ENCODE peak calls at places on chromosomes 3 and 15, in six cellular contexts. One of them, this sample, is unnamed.

GRCh38 chr3:58434511-58434910 is 879 bp upstream of the PDHB start:
- DNase-seq in Daoy: no peak
- DNase-seq in activated T-helper 1 cell treated with anti-CD3 and anti-CD28 coated beads, Interleukin-12 subunit alpha, Interleukin-12 subunit beta, Interleukin-2, Interleukin-4 antibody, amounts not matched to agents 30 ng/mL and 10 ng/mL and 1 ng/mL, durations not matched to agents 14 hours and 24 hours and 36 hours: no peak
- DNase-seq in left cardiac atrium: no peak
- DNase-seq in amniotic epithelial cell: no peak
- DNase-seq in anterior cingulate cortex: no peak
- DNase-seq in this sample: no peak

GRCh38 chr3:44499149-44499898 is 21.9 kb upstream of the ZNF445 start:
- DNase-seq in Daoy: no peak
- DNase-seq in activated T-helper 1 cell treated with anti-CD3 and anti-CD28 coated beads, Interleukin-12 subunit alpha, Interleukin-12 subunit beta, Interleukin-2, Interleukin-4 antibody, amounts not matched to agents 30 ng/mL and 10 ng/mL and 1 ng/mL, durations not matched to agents 14 hours and 24 hours and 36 hours: no peak
- DNase-seq in amniotic epithelial cell: no peak
- DNase-seq in left cardiac atrium: no peak
- DNase-seq in anterior cingulate cortex: no peak
- DNase-seq in this sample: no peak

GRCh38 chr15:42994546-42994945 is 74.0 kb upstream of the TTBK2 start:
- DNase-seq in amniotic epithelial cell: peak; percentile 72
- DNase-seq in anterior cingulate cortex: no peak
- DNase-seq in left cardiac atrium: no peak
- DNase-seq in Daoy: no peak
- DNase-seq in activated T-helper 1 cell treated with anti-CD3 and anti-CD28 coated beads, Interleukin-12 subunit alpha, Interleukin-12 subunit beta, Interleukin-2, Interleukin-4 antibody, amounts not matched to agents 30 ng/mL and 10 ng/mL and 1 ng/mL, durations not matched to agents 14 hours and 24 hours and 36 hours: no peak
- DNase-seq in this sample: no peak

GRCh38 chr3:129003578-129004112 is 2.5 kb downstream of the EFCC1 start:
- DNase-seq in left cardiac atrium: no peak
- DNase-seq in anterior cingulate cortex: no peak
- DNase-seq in amniotic epithelial cell: no peak
- DNase-seq in activated T-helper 1 cell treated with anti-CD3 and anti-CD28 coated beads, Interleukin-12 subunit alpha, Interleukin-12 subunit beta, Interleukin-2, Interleukin-4 antibody, amounts not matched to agents 30 ng/mL and 10 ng/mL and 1 ng/mL, durations not matched to agents 14 hours and 24 hours and 36 hours: peak; percentile 37
- DNase-seq in Daoy: no peak
- DNase-seq in this sample: peak; percentile 66

GRCh38 chr3:168796339-168796738 is 700.6 kb upstream of the GOLIM4 start:
- DNase-seq in left cardiac atrium: no peak
- DNase-seq in amniotic epithelial cell: no peak
- DNase-seq in Daoy: no peak
- DNase-seq in anterior cingulate cortex: no peak
- DNase-seq in activated T-helper 1 cell treated with anti-CD3 and anti-CD28 coated beads, Interleukin-12 subunit alpha, Interleukin-12 subunit beta, Interleukin-2, Interleukin-4 antibody, amounts not matched to agents 30 ng/mL and 10 ng/mL and 1 ng/mL, durations not matched to agents 14 hours and 24 hours and 36 hours: no peak
- DNase-seq in this sample: no peak

GRCh38 chr3:61897848-61898247 is 336.5 kb downstream of the PTPRG start:
- DNase-seq in anterior cingulate cortex: no peak
- DNase-seq in activated T-helper 1 cell treated with anti-CD3 and anti-CD28 coated beads, Interleukin-12 subunit alpha, Interleukin-12 subunit beta, Interleukin-2, Interleukin-4 antibody, amounts not matched to agents 30 ng/mL and 10 ng/mL and 1 ng/mL, durations not matched to agents 14 hours and 24 hours and 36 hours: no peak
- DNase-seq in Daoy: no peak
- DNase-seq in left cardiac atrium: no peak
- DNase-seq in amniotic epithelial cell: no peak
- DNase-seq in this sample: no peak

GRCh38 chr15:31464216-31465082 is 137.8 kb downstream of the KLF13 start:
- DNase-seq in Daoy: no peak
- DNase-seq in amniotic epithelial cell: no peak
- DNase-seq in activated T-helper 1 cell treated with anti-CD3 and anti-CD28 coated beads, Interleukin-12 subunit alpha, Interleukin-12 subunit beta, Interleukin-2, Interleukin-4 antibody, amounts not matched to agents 30 ng/mL and 10 ng/mL and 1 ng/mL, durations not matched to agents 14 hours and 24 hours and 36 hours: no peak
- DNase-seq in left cardiac atrium: no peak
- DNase-seq in anterior cingulate cortex: no peak
- DNase-seq in this sample: no peak

GRCh38 chr3:194971009-194971408 is 285.3 kb downstream of the FAM43A start:
- DNase-seq in Daoy: no peak
- DNase-seq in anterior cingulate cortex: no peak
- DNase-seq in left cardiac atrium: no peak
- DNase-seq in activated T-helper 1 cell treated with anti-CD3 and anti-CD28 coated beads, Interleukin-12 subunit alpha, Interleukin-12 subunit beta, Interleukin-2, Interleukin-4 antibody, amounts not matched to agents 30 ng/mL and 10 ng/mL and 1 ng/mL, durations not matched to agents 14 hours and 24 hours and 36 hours: no peak
- DNase-seq in amniotic epithelial cell: no peak
- DNase-seq in this sample: no peak

GRCh38 chr3:169146866-169147245 is 516.7 kb downstream of the MECOM start:
- DNase-seq in amniotic epithelial cell: no peak
- DNase-seq in activated T-helper 1 cell treated with anti-CD3 and anti-CD28 coated beads, Interleukin-12 subunit alpha, Interleukin-12 subunit beta, Interleukin-2, Interleukin-4 antibody, amounts not matched to agents 30 ng/mL and 10 ng/mL and 1 ng/mL, durations not matched to agents 14 hours and 24 hours and 36 hours: no peak
- DNase-seq in left cardiac atrium: no peak
- DNase-seq in anterior cingulate cortex: no peak
- DNase-seq in Daoy: no peak
- DNase-seq in this sample: no peak

GRCh38 chr3:31102196-31102879 is 207.9 kb upstream of the GADL1 start:
- DNase-seq in left cardiac atrium: no peak
- DNase-seq in amniotic epithelial cell: no peak
- DNase-seq in activated T-helper 1 cell treated with anti-CD3 and anti-CD28 coated beads, Interleukin-12 subunit alpha, Interleukin-12 subunit beta, Interleukin-2, Interleukin-4 antibody, amounts not matched to agents 30 ng/mL and 10 ng/mL and 1 ng/mL, durations not matched to agents 14 hours and 24 hours and 36 hours: no peak
- DNase-seq in anterior cingulate cortex: no peak
- DNase-seq in Daoy: no peak
- DNase-seq in this sample: no peak

GRCh38 chr3:147387550-147388394 is 18.6 kb downstream of the ZIC4 start:
- DNase-seq in Daoy: no peak
- DNase-seq in anterior cingulate cortex: no peak
- DNase-seq in amniotic epithelial cell: no peak
- DNase-seq in activated T-helper 1 cell treated with anti-CD3 and anti-CD28 coated beads, Interleukin-12 subunit alpha, Interleukin-12 subunit beta, Interleukin-2, Interleukin-4 antibody, amounts not matched to agents 30 ng/mL and 10 ng/mL and 1 ng/mL, durations not matched to agents 14 hours and 24 hours and 36 hours: no peak
- DNase-seq in left cardiac atrium: no peak
- DNase-seq in this sample: no peak

GRCh38 chr3:104612218-104612617 is 754.5 kb upstream of the ALCAM start:
- DNase-seq in amniotic epithelial cell: no peak
- DNase-seq in activated T-helper 1 cell treated with anti-CD3 and anti-CD28 coated beads, Interleukin-12 subunit alpha, Interleukin-12 subunit beta, Interleukin-2, Interleukin-4 antibody, amounts not matched to agents 30 ng/mL and 10 ng/mL and 1 ng/mL, durations not matched to agents 14 hours and 24 hours and 36 hours: no peak
- DNase-seq in anterior cingulate cortex: no peak
- DNase-seq in Daoy: no peak
- DNase-seq in left cardiac atrium: no peak
- DNase-seq in this sample: no peak

GRCh38 chr3:49607796-49608195 is 53.5 kb downstream of the BSN start:
- DNase-seq in Daoy: no peak
- DNase-seq in left cardiac atrium: no peak
- DNase-seq in anterior cingulate cortex: no peak
- DNase-seq in activated T-helper 1 cell treated with anti-CD3 and anti-CD28 coated beads, Interleukin-12 subunit alpha, Interleukin-12 subunit beta, Interleukin-2, Interleukin-4 antibody, amounts not matched to agents 30 ng/mL and 10 ng/mL and 1 ng/mL, durations not matched to agents 14 hours and 24 hours and 36 hours: no peak
- DNase-seq in amniotic epithelial cell: no peak
- DNase-seq in this sample: no peak

GRCh38 chr3:114586119-114586518 is 292.3 kb downstream of the TIGIT start:
- DNase-seq in left cardiac atrium: no peak
- DNase-seq in amniotic epithelial cell: no peak
- DNase-seq in Daoy: no peak
- DNase-seq in activated T-helper 1 cell treated with anti-CD3 and anti-CD28 coated beads, Interleukin-12 subunit alpha, Interleukin-12 subunit beta, Interleukin-2, Interleukin-4 antibody, amounts not matched to agents 30 ng/mL and 10 ng/mL and 1 ng/mL, durations not matched to agents 14 hours and 24 hours and 36 hours: no peak
- DNase-seq in anterior cingulate cortex: no peak
- DNase-seq in this sample: no peak

GRCh38 chr3:16374047-16375019 is 109.3 kb downstream of the OXNAD1 start:
- DNase-seq in activated T-helper 1 cell treated with anti-CD3 and anti-CD28 coated beads, Interleukin-12 subunit alpha, Interleukin-12 subunit beta, Interleukin-2, Interleukin-4 antibody, amounts not matched to agents 30 ng/mL and 10 ng/mL and 1 ng/mL, durations not matched to agents 14 hours and 24 hours and 36 hours: peak; percentile 44
- DNase-seq in anterior cingulate cortex: peak; percentile 36
- DNase-seq in amniotic epithelial cell: no peak
- DNase-seq in left cardiac atrium: no peak
- DNase-seq in Daoy: no peak
- DNase-seq in this sample: no peak

GRCh38 chr3:53022647-53023046 is 23.2 kb downstream of the SFMBT1 start:
- DNase-seq in anterior cingulate cortex: no peak
- DNase-seq in amniotic epithelial cell: peak; percentile 55
- DNase-seq in Daoy: no peak
- DNase-seq in left cardiac atrium: no peak
- DNase-seq in activated T-helper 1 cell treated with anti-CD3 and anti-CD28 coated beads, Interleukin-12 subunit alpha, Interleukin-12 subunit beta, Interleukin-2, Interleukin-4 antibody, amounts not matched to agents 30 ng/mL and 10 ng/mL and 1 ng/mL, durations not matched to agents 14 hours and 24 hours and 36 hours: no peak
- DNase-seq in this sample: no peak

GRCh38 chr3:37537914-37538691 is 323.6 kb upstream of the CTDSPL start:
- DNase-seq in Daoy: no peak
- DNase-seq in anterior cingulate cortex: no peak
- DNase-seq in left cardiac atrium: peak; percentile 52
- DNase-seq in amniotic epithelial cell: no peak
- DNase-seq in activated T-helper 1 cell treated with anti-CD3 and anti-CD28 coated beads, Interleukin-12 subunit alpha, Interleukin-12 subunit beta, Interleukin-2, Interleukin-4 antibody, amounts not matched to agents 30 ng/mL and 10 ng/mL and 1 ng/mL, durations not matched to agents 14 hours and 24 hours and 36 hours: no peak
- DNase-seq in this sample: no peak

GRCh38 chr15:99019558-99020540 is 12.3 kb upstream of the PGPEP1L start:
- DNase-seq in Daoy: peak; percentile 45
- DNase-seq in anterior cingulate cortex: peak; percentile 11
- DNase-seq in activated T-helper 1 cell treated with anti-CD3 and anti-CD28 coated beads, Interleukin-12 subunit alpha, Interleukin-12 subunit beta, Interleukin-2, Interleukin-4 antibody, amounts not matched to agents 30 ng/mL and 10 ng/mL and 1 ng/mL, durations not matched to agents 14 hours and 24 hours and 36 hours: no peak
- DNase-seq in left cardiac atrium: no peak
- DNase-seq in amniotic epithelial cell: peak; percentile 59
- DNase-seq in this sample: no peak

GRCh38 chr3:196131921-196132320 is 50.0 kb upstream of the TFRC start:
- DNase-seq in left cardiac atrium: no peak
- DNase-seq in anterior cingulate cortex: no peak
- DNase-seq in Daoy: no peak
- DNase-seq in activated T-helper 1 cell treated with anti-CD3 and anti-CD28 coated beads, Interleukin-12 subunit alpha, Interleukin-12 subunit beta, Interleukin-2, Interleukin-4 antibody, amounts not matched to agents 30 ng/mL and 10 ng/mL and 1 ng/mL, durations not matched to agents 14 hours and 24 hours and 36 hours: no peak
- DNase-seq in amniotic epithelial cell: no peak
- DNase-seq in this sample: no peak

GRCh38 chr3:152071924-152072323 is 196.8 kb upstream of the MBNL1 start:
- DNase-seq in activated T-helper 1 cell treated with anti-CD3 and anti-CD28 coated beads, Interleukin-12 subunit alpha, Interleukin-12 subunit beta, Interleukin-2, Interleukin-4 antibody, amounts not matched to agents 30 ng/mL and 10 ng/mL and 1 ng/mL, durations not matched to agents 14 hours and 24 hours and 36 hours: no peak
- DNase-seq in anterior cingulate cortex: no peak
- DNase-seq in Daoy: peak; percentile 24
- DNase-seq in left cardiac atrium: no peak
- DNase-seq in amniotic epithelial cell: peak; percentile 78
- DNase-seq in this sample: peak; percentile 34